ENCODE peak calls at places on chromosomes 3 and 15, in four cellular contexts. A is skeletal muscle cell; H is central memory CD8-positive, alpha-beta T cell; L is choroid plexus epithelial cell. Q is an unnamed sample.
A peak's percentile ranks its signal among the peaks of the same experiment; 100 is the strongest.

GRCh38 chr3:172550347-172550943 is 27.2 kb upstream of the TNFSF10 start:
- DNase-seq in H (no peak), A (peak; percentile 92), L (peak; percentile 95), Q (peak; percentile 60)

GRCh38 chr3:175777495-175777894 is 918.4 kb downstream of the NAALADL2 start:
- DNase-seq in H (no peak), L (peak; percentile 10), A (no peak), Q (no peak)

GRCh38 chr3:46695177-46695961 is 1.9 kb upstream of the ALS2CL start:
- DNase-seq in A (no peak), L (no peak), H (no peak), Q (no peak)

GRCh38 chr15:48090666-48091065 is 30.1 kb upstream of the SLC24A5 start:
- DNase-seq in A (no peak), H (no peak), L (no peak), Q (no peak)

GRCh38 chr15:27486036-27486435 is 515.1 kb downstream of the GABRG3 start:
- DNase-seq in L (no peak), H (no peak), A (no peak), Q (no peak)

GRCh38 chr15:50916395-50916794 is 7.9 kb downstream of the AP4E1 start:
- DNase-seq in A (no peak), H (no peak), L (no peak), Q (no peak)

GRCh38 chr15:34584321-34584668 is 844 bp upstream of the GOLGA8B start:
- DNase-seq in H (no peak), L (no peak), A (no peak), Q (no peak)

GRCh38 chr15:95032181-95032580 is 800.8 kb downstream of the MCTP2 start:
- DNase-seq in L (no peak), H (no peak), A (no peak), Q (no peak)

GRCh38 chr3:61938878-61939549 is 377.6 kb downstream of the PTPRG start:
- DNase-seq in L (no peak), H (no peak), A (no peak), Q (no peak)

GRCh38 chr3:14143826-14144225 is 19.0 kb downstream of the TMEM43 start:
- DNase-seq in A (peak; percentile 94), L (peak; percentile 98), H (no peak), Q (peak; percentile 79)

GRCh38 chr3:143465638-143466037 is 346.1 kb downstream of the CHST2 start:
- DNase-seq in A (no peak), H (no peak), L (no peak), Q (no peak)

GRCh38 chr15:68421798-68422402 is 10.1 kb downstream of the ITGA11 start:
- DNase-seq in H (no peak), L (peak; percentile 68), A (no peak), Q (no peak)

GRCh38 chr3:35659808-35660207 is 20.5 kb downstream of the ARPP21 start:
- DNase-seq in A (no peak), H (no peak), L (no peak), Q (no peak)

GRCh38 chr15:84633311-84634227 is 20.5 kb downstream of the WDR73 start:
- DNase-seq in A (peak; percentile 38), L (peak; percentile 76), H (peak; percentile 46), Q (no peak)

GRCh38 chr3:4906107-4906621 is 73.1 kb upstream of the BHLHE40 start:
- DNase-seq in L (peak; percentile 82), A (peak; percentile 67), H (no peak), Q (no peak)

GRCh38 chr3:20140881-20141280 is 45.1 kb downstream of the SGO1 start:
- DNase-seq in H (no peak), A (no peak), L (no peak), Q (no peak)

GRCh38 chr15:99630607-99631131 is 64.9 kb downstream of the MEF2A start:
- DNase-seq in A (no peak), H (no peak), L (no peak), Q (no peak)

GRCh38 chr15:72340366-72340765 is 20.4 kb upstream of the CELF6 start:
- DNase-seq in H (no peak), L (peak; percentile 28), A (no peak), Q (no peak)

GRCh38 chr3:181623924-181624694 is 87.6 kb upstream of the SOX2 start:
- DNase-seq in H (no peak), L (no peak), A (no peak), Q (peak; percentile 49)